ENCODE peak calls at places on chromosomes 1 and 21, in six cellular contexts. C is PC-9; O is ELF-1; M is SW480; F is stimulated activated CD8-positive, alpha-beta memory T cell treated with anti-CD3 and anti-CD28 coated beads, Interleukin-12 subunit alpha, Interleukin-12 subunit beta, amount 100 ng/mL, for 4 hours; R is EL. X is an unnamed sample.

GRCh38 chr1:220278991-220279390 is 6.7 kb upstream of the RAB3GAP2 start:
- DNase-seq in M (peak; percentile 42), O (no peak), R (peak; percentile 19), F (no peak), C (no peak), X (no peak)

GRCh38 chr1:112704511-112704907 is 2.4 kb downstream of the RHOC start:
- DNase-seq in F (no peak), M (peak; percentile 8), O (no peak), R (no peak), C (no peak), X (no peak)

GRCh38 chr1:184163674-184164470 is 112.3 kb downstream of the TSEN15 start:
- DNase-seq in R (peak; percentile 76), C (no peak), O (peak; percentile 51), M (peak; percentile 23), F (no peak), X (peak; percentile 29)

GRCh38 chr21:33552999-33553598 is 10.3 kb downstream of the SON start:
- DNase-seq in F (no peak), C (no peak), M (no peak), O (no peak), R (no peak), X (no peak)

GRCh38 chr1:98704474-98704873 is 43.0 kb downstream of the SNX7 start:
- DNase-seq in R (peak; percentile 7), O (peak; percentile 1), M (no peak), C (no peak), F (no peak), X (no peak)

GRCh38 chr21:44871576-44872265 is 1.8 kb downstream of the PTTG1IP start:
- DNase-seq in C (peak; percentile 40), M (peak; percentile 80), F (no peak), O (no peak), R (peak; percentile 76), X (peak; percentile 68)

GRCh38 chr1:78004719-78005346 is at the start of gene DNAJB4:
- DNase-seq in M (peak; percentile 96), C (peak; percentile 58), R (peak; percentile 97), O (peak; percentile 50), F (no peak), X (peak; percentile 97)

GRCh38 chr21:43775795-43776430 is at the start of gene CSTB:
- DNase-seq in R (peak; percentile 70), M (peak; percentile 62), F (peak; percentile 76), C (no peak), O (peak; percentile 77), X (peak; percentile 47)

GRCh38 chr1:178946855-178947687 is 76.2 kb upstream of the ANGPTL1 start:
- DNase-seq in F (no peak), M (no peak), C (no peak), R (no peak), O (no peak), X (no peak)

GRCh38 chr1:16266411-16267118 is 29.6 kb upstream of the CPLANE2 start:
- DNase-seq in R (peak; percentile 32), M (no peak), C (no peak), O (peak; percentile 28), F (no peak), X (no peak)

GRCh38 chr1:92538413-92539061 is 51.8 kb upstream of the GFI1 start:
- DNase-seq in C (no peak), O (no peak), M (no peak), R (peak; percentile 29), F (no peak), X (no peak)

GRCh38 chr1:150257624-150258274 is at the start of gene CA14:
- DNase-seq in M (no peak), C (no peak), O (peak; percentile 72), R (no peak), F (no peak), X (no peak)

GRCh38 chr1:37948160-37948559 is 1.3 kb upstream of the INPP5B start:
- DNase-seq in O (no peak), M (no peak), F (no peak), C (no peak), R (no peak), X (no peak)

X was measured in foreskin keratinocyte.